ENCODE peak calls at places on chromosomes 13 and 19, in nine cellular contexts. One of them, this sample, is unnamed.
A peak's percentile ranks its signal among the peaks of the same experiment; 100 is the strongest.

GRCh38 chr13:69618393-69618792 is 489.2 kb upstream of the ATXN8OS start:
- DNase-seq in uterus: no peak
- DNase-seq in tibial nerve: no peak
- DNase-seq in upper lobe of left lung: no peak
- DNase-seq in prostate gland: no peak
- DNase-seq in Peyer's patch: no peak
- DNase-seq in IMR-90: no peak
- DNase-seq in lower leg skin: no peak
- DNase-seq in transverse colon: no peak
- DNase-seq in this sample: no peak

GRCh38 chr19:1112254-1113208 is 8.7 kb downstream of the GPX4 start:
- DNase-seq in IMR-90: no peak
- DNase-seq in transverse colon: peak; percentile 91
- DNase-seq in tibial nerve: peak; percentile 68
- DNase-seq in lower leg skin: no peak
- DNase-seq in upper lobe of left lung: peak; percentile 82
- DNase-seq in Peyer's patch: peak; percentile 92
- DNase-seq in uterus: peak; percentile 57
- DNase-seq in prostate gland: peak; percentile 96
- DNase-seq in this sample: no peak

GRCh38 chr13:96935971-96936370 is 58.3 kb downstream of the OXGR1 start:
- DNase-seq in tibial nerve: no peak
- DNase-seq in IMR-90: no peak
- DNase-seq in upper lobe of left lung: no peak
- DNase-seq in transverse colon: no peak
- DNase-seq in uterus: no peak
- DNase-seq in prostate gland: no peak
- DNase-seq in lower leg skin: no peak
- DNase-seq in Peyer's patch: no peak
- DNase-seq in this sample: no peak

GRCh38 chr13:111115841-111116500 is 861 bp downstream of the ARHGEF7 start:
- DNase-seq in Peyer's patch: no peak
- DNase-seq in tibial nerve: peak; percentile 59
- DNase-seq in IMR-90: peak; percentile 87
- DNase-seq in prostate gland: no peak
- DNase-seq in transverse colon: peak; percentile 29
- DNase-seq in lower leg skin: peak; percentile 93
- DNase-seq in upper lobe of left lung: no peak
- DNase-seq in uterus: peak; percentile 73
- DNase-seq in this sample: no peak

GRCh38 chr19:46009530-46010510 is 13.0 kb downstream of the PGLYRP1 start:
- DNase-seq in lower leg skin: peak; percentile 91
- DNase-seq in uterus: peak; percentile 57
- DNase-seq in IMR-90: peak; percentile 58
- DNase-seq in prostate gland: peak; percentile 58
- DNase-seq in upper lobe of left lung: peak; percentile 72
- DNase-seq in transverse colon: peak; percentile 69
- DNase-seq in tibial nerve: peak; percentile 51
- DNase-seq in Peyer's patch: peak; percentile 81
- DNase-seq in this sample: peak; percentile 82

GRCh38 chr13:35894636-35895035 is 236.5 kb downstream of the DCLK1 start:
- DNase-seq in tibial nerve: no peak
- DNase-seq in Peyer's patch: no peak
- DNase-seq in upper lobe of left lung: no peak
- DNase-seq in prostate gland: no peak
- DNase-seq in transverse colon: no peak
- DNase-seq in lower leg skin: no peak
- DNase-seq in uterus: no peak
- DNase-seq in IMR-90: peak; percentile 7
- DNase-seq in this sample: no peak

GRCh38 chr19:681029-681626 is 4.9 kb downstream of the FSTL3 start:
- DNase-seq in Peyer's patch: no peak
- DNase-seq in transverse colon: peak; percentile 92
- DNase-seq in IMR-90: no peak
- DNase-seq in lower leg skin: peak; percentile 92
- DNase-seq in uterus: no peak
- DNase-seq in prostate gland: peak; percentile 91
- DNase-seq in upper lobe of left lung: peak; percentile 95
- DNase-seq in tibial nerve: peak; percentile 91
- DNase-seq in this sample: no peak

GRCh38 chr13:99335603-99336002 is 28.4 kb upstream of the GPR183 start:
- DNase-seq in tibial nerve: no peak
- DNase-seq in transverse colon: no peak
- DNase-seq in uterus: no peak
- DNase-seq in lower leg skin: no peak
- DNase-seq in prostate gland: no peak
- DNase-seq in upper lobe of left lung: no peak
- DNase-seq in IMR-90: no peak
- DNase-seq in Peyer's patch: no peak
- DNase-seq in this sample: peak; percentile 76

GRCh38 chr19:15332311-15332996 is at the start of gene BRD4:
- DNase-seq in uterus: peak; percentile 65
- DNase-seq in tibial nerve: peak; percentile 51
- DNase-seq in lower leg skin: peak; percentile 93
- DNase-seq in transverse colon: peak; percentile 79
- DNase-seq in Peyer's patch: peak; percentile 86
- DNase-seq in upper lobe of left lung: peak; percentile 67
- DNase-seq in prostate gland: peak; percentile 51
- DNase-seq in IMR-90: peak; percentile 42
- DNase-seq in this sample: peak; percentile 68

GRCh38 chr13:28750187-28751045 is 31.6 kb upstream of the SLC46A3 start:
- DNase-seq in uterus: no peak
- DNase-seq in IMR-90: no peak
- DNase-seq in upper lobe of left lung: no peak
- DNase-seq in transverse colon: no peak
- DNase-seq in prostate gland: no peak
- DNase-seq in lower leg skin: no peak
- DNase-seq in tibial nerve: no peak
- DNase-seq in Peyer's patch: no peak
- DNase-seq in this sample: no peak

GRCh38 chr19:6678690-6679109 is 8.7 kb upstream of the TNFSF14 start:
- DNase-seq in transverse colon: no peak
- DNase-seq in uterus: no peak
- DNase-seq in lower leg skin: no peak
- DNase-seq in upper lobe of left lung: no peak
- DNase-seq in tibial nerve: no peak
- DNase-seq in prostate gland: no peak
- DNase-seq in IMR-90: no peak
- DNase-seq in Peyer's patch: no peak
- DNase-seq in this sample: no peak

GRCh38 chr19:44585371-44586141 is 27.8 kb upstream of the IGSF23 start:
- DNase-seq in lower leg skin: peak; percentile 32
- DNase-seq in uterus: no peak
- DNase-seq in upper lobe of left lung: no peak
- DNase-seq in IMR-90: peak; percentile 53
- DNase-seq in prostate gland: no peak
- DNase-seq in transverse colon: no peak
- DNase-seq in tibial nerve: no peak
- DNase-seq in Peyer's patch: no peak
- DNase-seq in this sample: peak; percentile 7

GRCh38 chr13:51761638-51762350 is 42.2 kb downstream of the DHRS12 start:
- DNase-seq in IMR-90: peak; percentile 59
- DNase-seq in upper lobe of left lung: no peak
- DNase-seq in tibial nerve: no peak
- DNase-seq in Peyer's patch: no peak
- DNase-seq in transverse colon: no peak
- DNase-seq in prostate gland: no peak
- DNase-seq in uterus: no peak
- DNase-seq in lower leg skin: no peak
- DNase-seq in this sample: no peak

GRCh38 chr13:44971656-44972595 is 17.3 kb downstream of the NUFIP1 start:
- DNase-seq in tibial nerve: no peak
- DNase-seq in transverse colon: no peak
- DNase-seq in uterus: no peak
- DNase-seq in upper lobe of left lung: no peak
- DNase-seq in IMR-90: peak; percentile 68
- DNase-seq in lower leg skin: no peak
- DNase-seq in Peyer's patch: no peak
- DNase-seq in prostate gland: no peak
- DNase-seq in this sample: no peak

GRCh38 chr13:44969858-44970484 is 19.3 kb downstream of the NUFIP1 start:
- DNase-seq in tibial nerve: no peak
- DNase-seq in lower leg skin: no peak
- DNase-seq in transverse colon: no peak
- DNase-seq in upper lobe of left lung: no peak
- DNase-seq in prostate gland: peak; percentile 14
- DNase-seq in uterus: no peak
- DNase-seq in IMR-90: peak; percentile 71
- DNase-seq in Peyer's patch: no peak
- DNase-seq in this sample: peak; percentile 44

GRCh38 chr13:44961997-44962396 is 27.3 kb downstream of the NUFIP1 start:
- DNase-seq in Peyer's patch: no peak
- DNase-seq in upper lobe of left lung: no peak
- DNase-seq in uterus: no peak
- DNase-seq in IMR-90: no peak
- DNase-seq in lower leg skin: no peak
- DNase-seq in transverse colon: no peak
- DNase-seq in prostate gland: no peak
- DNase-seq in tibial nerve: no peak
- DNase-seq in this sample: no peak

GRCh38 chr13:44972956-44973581 is 16.2 kb downstream of the NUFIP1 start:
- DNase-seq in upper lobe of left lung: no peak
- DNase-seq in Peyer's patch: no peak
- DNase-seq in lower leg skin: no peak
- DNase-seq in tibial nerve: no peak
- DNase-seq in uterus: no peak
- DNase-seq in IMR-90: peak; percentile 38
- DNase-seq in transverse colon: no peak
- DNase-seq in prostate gland: no peak
- DNase-seq in this sample: peak; percentile 32

DNA sequence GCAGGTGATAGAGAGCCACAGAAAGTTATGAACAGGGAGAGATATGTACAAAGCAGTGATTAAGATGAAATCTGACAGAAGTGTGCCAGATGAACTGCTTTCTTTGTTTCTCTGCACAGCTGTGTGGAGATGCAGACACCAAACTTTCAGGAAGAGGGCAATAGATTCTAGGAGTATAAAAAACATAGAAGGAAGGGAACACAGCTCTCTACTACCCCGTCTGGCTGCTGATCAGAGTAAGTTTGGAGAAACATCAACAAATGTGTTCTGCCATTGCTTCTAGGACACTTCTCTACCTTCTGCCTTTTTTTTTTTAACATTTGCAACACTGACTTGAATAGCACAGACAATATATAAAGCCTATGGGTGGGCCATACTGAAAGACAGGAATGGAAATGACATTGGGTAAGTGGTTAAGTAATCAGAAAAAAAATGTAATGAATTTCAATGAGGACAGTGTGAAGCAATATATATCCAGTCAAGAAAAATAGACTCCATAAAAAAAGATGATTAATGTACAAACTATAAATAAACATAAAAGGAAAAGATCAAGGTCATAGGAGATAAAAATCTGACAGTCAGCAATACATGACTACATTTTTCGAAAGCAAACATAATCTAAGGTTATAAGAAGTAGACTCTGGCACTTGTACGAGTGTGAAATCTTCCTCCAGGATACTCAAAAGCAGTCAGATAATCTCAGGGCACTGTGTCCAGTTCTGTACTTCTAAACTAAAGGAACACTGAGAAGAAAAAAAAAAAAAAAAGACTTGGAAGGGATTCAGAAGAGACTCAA is 21.4 kb downstream of the NUFIP1 start:
- DNase-seq in Peyer's patch: no peak
- DNase-seq in transverse colon: no peak
- DNase-seq in tibial nerve: no peak
- DNase-seq in upper lobe of left lung: no peak
- DNase-seq in uterus: no peak
- DNase-seq in prostate gland: peak; percentile 44
- DNase-seq in IMR-90: peak; percentile 31
- DNase-seq in lower leg skin: no peak
- DNase-seq in this sample: no peak
- TF ChIP-seq CTCF in Peyer's patch: no peak
- TF ChIP-seq CTCF in transverse colon: no peak
- TF ChIP-seq CTCF in tibial nerve: no peak
- TF ChIP-seq CTCF in upper lobe of left lung: peak; percentile 18
- TF ChIP-seq CTCF in uterus: no peak
- TF ChIP-seq CTCF in prostate gland: no peak
- TF ChIP-seq CTCF in IMR-90: peak; percentile 31
- TF ChIP-seq CTCF in lower leg skin: no peak
- TF ChIP-seq CTCF in this sample: no peak

DNA sequence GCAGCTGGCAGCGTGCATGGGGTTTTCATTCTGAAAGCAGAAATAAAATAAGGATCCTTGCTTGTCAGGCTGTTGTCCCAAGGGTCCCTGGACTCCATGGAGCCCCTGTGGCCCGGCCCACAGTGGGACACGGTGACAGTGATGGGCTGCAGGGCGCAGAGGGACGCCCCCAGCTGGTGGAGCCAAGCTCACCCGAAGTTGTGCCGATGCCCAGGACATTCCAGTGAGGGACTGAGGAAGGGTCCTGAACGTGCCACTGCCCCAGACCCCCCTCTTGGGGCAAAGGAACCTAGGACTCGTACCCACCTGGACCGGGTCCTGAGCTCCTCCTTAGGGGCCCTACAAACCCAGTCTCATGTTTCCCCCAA is 35.0 kb downstream of the MYO9B start:
- DNase-seq in transverse colon: no peak
- DNase-seq in uterus: no peak
- DNase-seq in IMR-90: no peak
- DNase-seq in upper lobe of left lung: no peak
- DNase-seq in prostate gland: no peak
- DNase-seq in lower leg skin: no peak
- DNase-seq in tibial nerve: no peak
- DNase-seq in Peyer's patch: no peak
- DNase-seq in this sample: no peak
- TF ChIP-seq POLR2A in transverse colon: no peak
- TF ChIP-seq POLR2A in uterus: no peak
- TF ChIP-seq POLR2A in IMR-90: no peak
- TF ChIP-seq POLR2A in upper lobe of left lung: no peak
- TF ChIP-seq POLR2A in prostate gland: no peak
- TF ChIP-seq POLR2A in lower leg skin: no peak
- TF ChIP-seq POLR2A in tibial nerve: no peak
- TF ChIP-seq POLR2A in Peyer's patch: no peak
- TF ChIP-seq POLR2A in this sample: no peak

GRCh38 chr19:55339225-55340143 is at the start of gene KMT5C:
- DNase-seq in tibial nerve: peak; percentile 100
- DNase-seq in Peyer's patch: peak; percentile 100
- DNase-seq in lower leg skin: peak; percentile 100
- DNase-seq in uterus: peak; percentile 100
- DNase-seq in transverse colon: peak; percentile 100
- DNase-seq in upper lobe of left lung: peak; percentile 100
- DNase-seq in prostate gland: peak; percentile 100
- DNase-seq in IMR-90: peak; percentile 100
- DNase-seq in this sample: peak; percentile 98
- TF ChIP-seq CTCF in tibial nerve: peak; percentile 79
- TF ChIP-seq CTCF in Peyer's patch: no peak
- TF ChIP-seq CTCF in lower leg skin: no peak
- TF ChIP-seq CTCF in uterus: peak; percentile 63
- TF ChIP-seq CTCF in transverse colon: peak; percentile 38
- TF ChIP-seq CTCF in upper lobe of left lung: peak; percentile 30
- TF ChIP-seq CTCF in prostate gland: peak; percentile 90
- TF ChIP-seq CTCF in IMR-90: peak; percentile 55
- TF ChIP-seq CTCF in this sample: no peak

GRCh38 chr13:46274094-46274698 is 62.5 kb downstream of the LRRC63 start:
- DNase-seq in Peyer's patch: no peak
- DNase-seq in IMR-90: no peak
- DNase-seq in uterus: no peak
- DNase-seq in upper lobe of left lung: no peak
- DNase-seq in lower leg skin: no peak
- DNase-seq in transverse colon: no peak
- DNase-seq in tibial nerve: no peak
- DNase-seq in prostate gland: no peak
- DNase-seq in this sample: no peak

GRCh38 chr13:46281779-46282178 is 70.1 kb downstream of the LRRC63 start:
- DNase-seq in uterus: no peak
- DNase-seq in prostate gland: no peak
- DNase-seq in transverse colon: no peak
- DNase-seq in tibial nerve: no peak
- DNase-seq in IMR-90: no peak
- DNase-seq in upper lobe of left lung: no peak
- DNase-seq in Peyer's patch: no peak
- DNase-seq in lower leg skin: no peak
- DNase-seq in this sample: peak; percentile 53

GRCh38 chr13:46278474-46278873 is 66.7 kb downstream of the LRRC63 start:
- DNase-seq in Peyer's patch: no peak
- DNase-seq in prostate gland: no peak
- DNase-seq in upper lobe of left lung: no peak
- DNase-seq in lower leg skin: no peak
- DNase-seq in transverse colon: no peak
- DNase-seq in IMR-90: no peak
- DNase-seq in uterus: no peak
- DNase-seq in tibial nerve: no peak
- DNase-seq in this sample: peak; percentile 53
- TF ChIP-seq POLR2A in Peyer's patch: no peak
- TF ChIP-seq POLR2A in prostate gland: no peak
- TF ChIP-seq POLR2A in upper lobe of left lung: no peak
- TF ChIP-seq POLR2A in lower leg skin: no peak
- TF ChIP-seq POLR2A in transverse colon: no peak
- TF ChIP-seq POLR2A in IMR-90: no peak
- TF ChIP-seq POLR2A in uterus: no peak
- TF ChIP-seq POLR2A in tibial nerve: no peak
- TF ChIP-seq POLR2A in this sample: no peak

This sample was measured in NB4.